ENCODE peak calls at places on chromosome 10, in four cellular contexts. One of them, this sample, is unnamed.

GRCh38 chr10:8296090-8296741 is 241.7 kb downstream of the GATA3 start:
- DNase-seq in hepatocyte: peak; percentile 38
- DNase-seq in astrocyte of the cerebellum: no peak
- DNase-seq in heart left ventricle: no peak
- DNase-seq in this sample: no peak

GRCh38 chr10:76430330-76430729 is 998.9 kb downstream of the LRMDA start:
- DNase-seq in heart left ventricle: no peak
- DNase-seq in hepatocyte: no peak
- DNase-seq in astrocyte of the cerebellum: no peak
- DNase-seq in this sample: no peak

GRCh38 chr10:132266594-132267161 is 41.1 kb downstream of the STK32C start:
- DNase-seq in astrocyte of the cerebellum: no peak
- DNase-seq in heart left ventricle: no peak
- DNase-seq in hepatocyte: no peak
- DNase-seq in this sample: no peak

GRCh38 chr10:13724484-13724883 is 137.7 kb downstream of the PRPF18 start:
- DNase-seq in heart left ventricle: peak; percentile 53
- DNase-seq in hepatocyte: no peak
- DNase-seq in astrocyte of the cerebellum: no peak
- DNase-seq in this sample: peak; percentile 72

GRCh38 chr10:73797324-73798025 is 12.1 kb downstream of the ZSWIM8 start:
- DNase-seq in heart left ventricle: no peak
- DNase-seq in hepatocyte: no peak
- DNase-seq in astrocyte of the cerebellum: no peak
- DNase-seq in this sample: no peak

GRCh38 chr10:128172756-128173155 is 46.5 kb upstream of the MKI67 start:
- DNase-seq in astrocyte of the cerebellum: no peak
- DNase-seq in hepatocyte: no peak
- DNase-seq in heart left ventricle: no peak
- DNase-seq in this sample: no peak

GRCh38 chr10:12062754-12063482 is 5.8 kb upstream of the DHTKD1 start:
- DNase-seq in heart left ventricle: no peak
- DNase-seq in hepatocyte: no peak
- DNase-seq in astrocyte of the cerebellum: no peak
- DNase-seq in this sample: no peak

GRCh38 chr10:121442536-121442935 is 155.7 kb downstream of the FGFR2 start:
- DNase-seq in heart left ventricle: no peak
- DNase-seq in hepatocyte: no peak
- DNase-seq in astrocyte of the cerebellum: no peak
- DNase-seq in this sample: no peak

GRCh38 chr10:35040761-35041501 is 49.2 kb downstream of the CUL2 start:
- DNase-seq in heart left ventricle: no peak
- DNase-seq in hepatocyte: no peak
- DNase-seq in astrocyte of the cerebellum: peak; percentile 40
- DNase-seq in this sample: peak; percentile 72

GRCh38 chr10:119489572-119490326 is 52.8 kb downstream of the RGS10 start:
- DNase-seq in astrocyte of the cerebellum: no peak
- DNase-seq in hepatocyte: peak; percentile 56
- DNase-seq in heart left ventricle: no peak
- DNase-seq in this sample: no peak

GRCh38 chr10:24503627-24504320 is 219.9 kb downstream of the ARHGAP21 start:
- DNase-seq in heart left ventricle: no peak
- DNase-seq in astrocyte of the cerebellum: peak; percentile 44
- DNase-seq in hepatocyte: peak; percentile 69
- DNase-seq in this sample: no peak

GRCh38 chr10:72426982-72427381 is 72.3 kb upstream of the DNAJB12 start:
- DNase-seq in astrocyte of the cerebellum: no peak
- DNase-seq in hepatocyte: no peak
- DNase-seq in heart left ventricle: no peak
- DNase-seq in this sample: no peak

GRCh38 chr10:78533093-78533492 is 499.4 kb downstream of the RPS24 start:
- DNase-seq in astrocyte of the cerebellum: no peak
- DNase-seq in heart left ventricle: no peak
- DNase-seq in hepatocyte: no peak
- DNase-seq in this sample: no peak

GRCh38 chr10:119940487-119940886 is 48.0 kb downstream of the SEC23IP start:
- DNase-seq in heart left ventricle: no peak
- DNase-seq in hepatocyte: no peak
- DNase-seq in astrocyte of the cerebellum: no peak
- DNase-seq in this sample: peak; percentile 13

GRCh38 chr10:8852546-8852945 is 798.1 kb downstream of the GATA3 start:
- DNase-seq in heart left ventricle: no peak
- DNase-seq in astrocyte of the cerebellum: no peak
- DNase-seq in hepatocyte: no peak
- DNase-seq in this sample: no peak

GRCh38 chr10:77038412-77038806 is 599.2 kb downstream of the KCNMA1 start:
- DNase-seq in hepatocyte: no peak
- DNase-seq in heart left ventricle: no peak
- DNase-seq in astrocyte of the cerebellum: no peak
- DNase-seq in this sample: no peak

GRCh38 chr10:129706523-129706922 is 239.5 kb downstream of the MGMT start:
- DNase-seq in heart left ventricle: no peak
- DNase-seq in hepatocyte: no peak
- DNase-seq in astrocyte of the cerebellum: no peak
- DNase-seq in this sample: no peak

GRCh38 chr10:43110318-43111071 is 27.8 kb upstream of the CSGALNACT2 start:
- DNase-seq in heart left ventricle: peak; percentile 63
- DNase-seq in astrocyte of the cerebellum: no peak
- DNase-seq in hepatocyte: peak; percentile 34
- DNase-seq in this sample: no peak

GRCh38 chr10:87734987-87735827 is 75.5 kb downstream of the PAPSS2 start:
- DNase-seq in astrocyte of the cerebellum: peak; percentile 44
- DNase-seq in hepatocyte: peak; percentile 56
- DNase-seq in heart left ventricle: no peak
- DNase-seq in this sample: no peak

GRCh38 chr10:119675483-119676170 is 24.4 kb downstream of the BAG3 start:
- DNase-seq in hepatocyte: no peak
- DNase-seq in astrocyte of the cerebellum: no peak
- DNase-seq in heart left ventricle: no peak
- DNase-seq in this sample: no peak

GRCh38 chr10:78336402-78336791 is 302.7 kb downstream of the RPS24 start:
- DNase-seq in heart left ventricle: no peak
- DNase-seq in hepatocyte: no peak
- DNase-seq in astrocyte of the cerebellum: peak; percentile 68
- DNase-seq in this sample: peak; percentile 44

GRCh38 chr10:82041018-82041417 is 166.0 kb downstream of the NRG3 start:
- DNase-seq in heart left ventricle: no peak
- DNase-seq in astrocyte of the cerebellum: no peak
- DNase-seq in hepatocyte: no peak
- DNase-seq in this sample: no peak

GRCh38 chr10:103648231-103648950 is 154.9 kb downstream of the NEURL1 start:
- DNase-seq in heart left ventricle: no peak
- DNase-seq in hepatocyte: peak; percentile 24
- DNase-seq in astrocyte of the cerebellum: no peak
- DNase-seq in this sample: no peak

GRCh38 chr10:92291921-92292860 is 1.2 kb downstream of the MARCHF5 start:
- DNase-seq in astrocyte of the cerebellum: peak; percentile 31
- DNase-seq in heart left ventricle: peak; percentile 54
- DNase-seq in hepatocyte: peak; percentile 70
- DNase-seq in this sample: no peak

GRCh38 chr10:103792547-103792946 is 62.8 kb downstream of the SH3PXD2A start:
- DNase-seq in astrocyte of the cerebellum: no peak
- DNase-seq in hepatocyte: no peak
- DNase-seq in heart left ventricle: no peak
- DNase-seq in this sample: no peak

GRCh38 chr10:110868981-110869380 is 2.7 kb upstream of the PDCD4 start:
- DNase-seq in heart left ventricle: no peak
- DNase-seq in astrocyte of the cerebellum: no peak
- DNase-seq in hepatocyte: no peak
- DNase-seq in this sample: no peak

GRCh38 chr10:38102889-38103288 is 8.8 kb downstream of the ZNF37A start:
- DNase-seq in astrocyte of the cerebellum: no peak
- DNase-seq in heart left ventricle: no peak
- DNase-seq in hepatocyte: no peak
- DNase-seq in this sample: no peak

DNA sequence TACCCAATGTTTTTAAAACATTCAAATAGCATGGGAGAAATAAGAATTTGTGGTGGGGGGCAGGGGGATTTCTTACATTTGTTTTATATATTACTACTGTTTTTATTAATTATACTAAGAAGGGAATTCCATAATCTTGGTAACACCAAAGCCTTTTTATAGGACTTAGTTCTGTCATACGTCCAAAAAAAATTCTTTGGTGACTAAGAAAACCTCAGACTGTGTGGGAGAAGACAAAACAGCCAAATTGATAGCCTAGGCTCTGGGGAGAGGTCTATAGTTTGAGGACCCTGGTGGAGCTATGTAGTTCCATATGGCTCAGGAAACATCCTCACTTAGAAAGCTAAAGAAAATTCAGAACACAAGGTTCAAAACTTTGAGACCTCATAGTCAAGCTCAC is 23.4 kb downstream of the ACSM6 start:
- DNase-seq in hepatocyte: no peak
- DNase-seq in heart left ventricle: no peak
- DNase-seq in astrocyte of the cerebellum: no peak
- DNase-seq in this sample: no peak
- H3K4me3 ChIP-seq in hepatocyte: no peak overlapping the region
- H3K4me3 ChIP-seq in heart left ventricle: no peak overlapping the region
- H3K4me3 ChIP-seq in astrocyte of the cerebellum: no peak overlapping the region
- H3K4me3 ChIP-seq in this sample: no peak overlapping the region

DNA sequence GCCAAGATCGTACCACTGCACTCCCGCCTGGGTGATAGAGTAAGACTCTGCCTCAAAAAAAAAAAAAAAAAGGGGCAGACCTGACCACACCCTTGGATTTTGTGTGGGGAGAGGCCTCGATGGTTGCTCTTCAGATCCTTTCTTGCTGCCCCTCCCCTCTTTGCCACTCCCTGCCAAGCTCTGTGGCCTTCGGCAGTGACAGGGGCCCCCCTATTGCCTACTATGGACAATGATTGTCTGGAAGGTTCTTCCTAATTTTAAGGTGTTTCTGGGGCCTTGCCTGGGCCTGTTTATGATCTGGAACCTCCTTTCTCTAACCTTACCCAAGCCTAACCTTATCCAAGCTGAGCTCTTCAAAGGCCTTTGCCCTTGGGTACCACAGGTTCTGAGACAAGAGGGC is 766 bp downstream of the PRF1 start:
- DNase-seq in heart left ventricle: no peak
- DNase-seq in hepatocyte: no peak
- DNase-seq in astrocyte of the cerebellum: no peak
- DNase-seq in this sample: no peak
- H3K4me3 ChIP-seq in heart left ventricle: no peak overlapping the region
- H3K4me3 ChIP-seq in hepatocyte: no peak overlapping the region
- H3K4me3 ChIP-seq in astrocyte of the cerebellum: no peak overlapping the region
- H3K4me3 ChIP-seq in this sample: no peak overlapping the region

GRCh38 chr10:109454691-109455090 is 468.6 kb downstream of the XPNPEP1 start:
- DNase-seq in heart left ventricle: no peak
- DNase-seq in hepatocyte: no peak
- DNase-seq in astrocyte of the cerebellum: no peak
- DNase-seq in this sample: no peak

GRCh38 chr10:109451879-109452278 is 471.4 kb downstream of the XPNPEP1 start:
- DNase-seq in heart left ventricle: no peak
- DNase-seq in hepatocyte: no peak
- DNase-seq in astrocyte of the cerebellum: no peak
- DNase-seq in this sample: no peak

GRCh38 chr10:109456566-109457361 is 466.5 kb downstream of the XPNPEP1 start:
- DNase-seq in heart left ventricle: no peak
- DNase-seq in hepatocyte: peak; percentile 18
- DNase-seq in astrocyte of the cerebellum: no peak
- DNase-seq in this sample: no peak
- H3K4me3 ChIP-seq in heart left ventricle: no peak overlapping the region
- H3K4me3 ChIP-seq in hepatocyte: peak overlapping the region; percentile 29
- H3K4me3 ChIP-seq in astrocyte of the cerebellum: peak overlapping the region; percentile 34
- H3K4me3 ChIP-seq in this sample: peak overlapping the region; percentile 46

DNA sequence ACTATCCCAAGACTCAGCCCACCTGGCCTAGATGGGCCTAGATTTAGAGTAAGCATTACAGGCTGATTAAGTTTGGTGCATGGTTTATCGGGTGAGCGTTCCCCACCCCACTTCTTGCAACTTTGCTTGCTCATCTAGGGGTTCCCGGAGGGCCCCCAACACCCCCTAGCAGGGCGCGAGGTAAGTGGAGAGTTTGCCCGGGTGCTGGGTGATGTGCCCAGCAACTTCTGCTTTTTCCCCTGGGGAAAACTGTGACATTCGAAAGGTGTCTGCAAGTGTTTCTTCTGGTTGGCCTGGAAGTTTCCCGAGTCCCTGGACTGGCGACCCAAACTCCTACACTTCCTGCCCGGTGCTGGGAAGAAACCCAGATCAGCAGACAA is 31.7 kb downstream of the SKIDA1 start:
- DNase-seq in heart left ventricle: no peak
- DNase-seq in hepatocyte: no peak
- DNase-seq in astrocyte of the cerebellum: no peak
- DNase-seq in this sample: no peak
- H3K4me3 ChIP-seq in heart left ventricle: peak overlapping the region; percentile 77
- H3K4me3 ChIP-seq in hepatocyte: no peak overlapping the region
- H3K4me3 ChIP-seq in astrocyte of the cerebellum: peak overlapping the region; percentile 76
- H3K4me3 ChIP-seq in this sample: no peak overlapping the region

GRCh38 chr10:32983333-32983909 is 25.4 kb upstream of the ITGB1 start:
- DNase-seq in heart left ventricle: no peak
- DNase-seq in hepatocyte: peak; percentile 52
- DNase-seq in astrocyte of the cerebellum: peak; percentile 85
- DNase-seq in this sample: peak; percentile 82
- H3K4me3 ChIP-seq in heart left ventricle: no peak overlapping the region
- H3K4me3 ChIP-seq in hepatocyte: no peak overlapping the region
- H3K4me3 ChIP-seq in astrocyte of the cerebellum: no peak overlapping the region
- H3K4me3 ChIP-seq in this sample: no peak overlapping the region

GRCh38 chr10:61621538-61622150 is 41.1 kb upstream of the CABCOCO1 start:
- DNase-seq in astrocyte of the cerebellum: no peak
- DNase-seq in heart left ventricle: no peak
- DNase-seq in hepatocyte: no peak
- DNase-seq in this sample: no peak
- H3K4me3 ChIP-seq in astrocyte of the cerebellum: no peak overlapping the region
- H3K4me3 ChIP-seq in heart left ventricle: no peak overlapping the region
- H3K4me3 ChIP-seq in hepatocyte: no peak overlapping the region
- H3K4me3 ChIP-seq in this sample: no peak overlapping the region